ENCODE peak calls at places on chromosomes 2 and 18, in seven cellular contexts. X is K562, T is HCT116, W is GM12878, U is endothelial cell of umbilical vein, V is HepG2, N is H1. F is an unnamed sample.

GRCh38 chr2:197571622-197572271 is 55.9 kb downstream of the MOB4 start:
- DNase-seq in X (no peak), T (no peak), W (no peak), U (no peak), V (peak), N (no peak), F (no peak)

GRCh38 chr2:209864716-209865295 is 93.2 kb downstream of the UNC80 start:
- DNase-seq in X (no peak), T (no peak), W (no peak), U (no peak), V (no peak), N (peak), F (no peak)

GRCh38 chr2:127634066-127634617 is 11.8 kb upstream of the GPR17 start:
- DNase-seq in X (no peak), T (no peak), W (no peak), U (no peak), V (no peak), N (no peak), F (no peak)

GRCh38 chr2:128681351-128681906 is 362.8 kb upstream of the HS6ST1 start:
- DNase-seq in X (no peak), T (no peak), W (no peak), U (no peak), V (no peak), N (no peak), F (no peak)

GRCh38 chr2:1663621-1664020 is 80.7 kb downstream of the PXDN start:
- DNase-seq in X (no peak), T (no peak), W (no peak), U (no peak), V (no peak), N (no peak), F (no peak)

GRCh38 chr18:63365909-63366269 is 1.1 kb downstream of the KDSR start:
- DNase-seq in X (peak), T (no peak), W (no peak), U (no peak), V (no peak), N (no peak), F (no peak)

GRCh38 chr18:35282353-35282752 is 7.7 kb downstream of the ZSCAN30 start:
- DNase-seq in X (no peak), T (no peak), W (no peak), U (peak), V (peak), N (no peak), F (no peak)

GRCh38 chr2:7736646-7737305 is 819.6 kb downstream of the RNF144A start:
- DNase-seq in X (no peak), T (no peak), W (no peak), U (no peak), V (no peak), N (no peak), F (no peak)

GRCh38 chr2:186881644-186882043 is 32.7 kb upstream of the ZSWIM2 start:
- DNase-seq in X (no peak), T (no peak), W (no peak), U (no peak), V (no peak), N (no peak), F (no peak)

GRCh38 chr18:40473221-40473620 is 1481.8 kb upstream of the PIK3C3 start:
- DNase-seq in X (no peak), T (no peak), W (no peak), U (no peak), V (no peak), N (no peak), F (no peak)

GRCh38 chr2:95331606-95332005 is 34.5 kb downstream of the KCNIP3 start:
- DNase-seq in X (no peak), T (no peak), W (no peak), U (no peak), V (no peak), N (no peak), F (no peak)

GRCh38 chr2:34244195-34244594 is 645.1 kb upstream of the FAM98A start:
- DNase-seq in X (no peak), T (no peak), W (no peak), U (no peak), V (no peak), N (no peak), F (no peak)

GRCh38 chr2:34241905-34242740 is 643.0 kb upstream of the FAM98A start:
- DNase-seq in X (no peak), T (no peak), W (no peak), U (no peak), V (no peak), N (no peak), F (no peak)

GRCh38 chr2:34242741-34243123 is 643.6 kb upstream of the FAM98A start:
- DNase-seq in X (no peak), T (no peak), W (no peak), U (no peak), V (no peak), N (no peak), F (no peak)
- TF ChIP-seq POLR2AphosphoS5 in X (no peak), T (no peak), W (no peak), U (no peak), V (no peak), N (no peak), F (no peak)

GRCh38 chr2:133658020-133658903 is 90.0 kb upstream of the NCKAP5 start:
- DNase-seq in X (no peak), T (no peak), W (no peak), U (peak), V (no peak), N (no peak), F (no peak)

GRCh38 chr2:133655565-133656113 is 87.4 kb upstream of the NCKAP5 start:
- DNase-seq in X (no peak), T (no peak), W (no peak), U (no peak), V (no peak), N (no peak), F (no peak)

GRCh38 chr2:133660511-133660910 is 92.2 kb upstream of the NCKAP5 start:
- DNase-seq in X (no peak), T (no peak), W (no peak), U (no peak), V (no peak), N (no peak), F (no peak)

GRCh38 chr2:133653116-133653515 is 84.9 kb upstream of the NCKAP5 start:
- DNase-seq in X (no peak), T (no peak), W (no peak), U (no peak), V (no peak), N (no peak), F (no peak)

DNA sequence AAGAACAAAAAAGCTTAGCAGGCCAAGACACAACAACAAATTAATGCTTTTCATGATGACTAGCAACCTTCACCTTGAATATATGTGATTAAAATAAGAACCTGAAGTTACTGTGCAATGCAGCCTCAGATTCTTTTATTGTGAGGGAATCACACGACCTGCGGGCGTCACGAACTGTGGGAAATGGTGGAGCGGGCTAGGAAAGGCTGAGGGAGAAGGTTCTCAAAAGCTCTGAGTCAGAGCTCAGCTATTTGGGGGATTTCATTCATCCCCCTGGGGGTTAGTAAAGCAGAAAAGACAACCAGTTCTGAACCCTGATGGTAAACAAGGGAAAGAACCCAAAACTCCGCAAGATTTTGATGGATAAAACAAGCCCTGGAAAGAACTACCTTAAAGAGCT is 89.3 kb upstream of the NCKAP5 start:
- DNase-seq in X (no peak), T (no peak), W (no peak), U (no peak), V (no peak), N (no peak), F (no peak)
- H3K9ac ChIP-seq in X (no peak), T (no peak), W (no peak), U (no peak), V (no peak), N (no peak), F (no peak)

GRCh38 chr2:24343225-24343882 is 17.0 kb downstream of the ITSN2 start:
- DNase-seq in X (no peak), T (no peak), W (no peak), U (peak), V (no peak), N (no peak), F (no peak)

GRCh38 chr2:24342110-24342910 is 18.0 kb downstream of the ITSN2 start:
- DNase-seq in X (no peak), T (no peak), W (peak), U (no peak), V (no peak), N (no peak), F (no peak)

GRCh38 chr2:24349097-24349496 is 11.2 kb downstream of the ITSN2 start:
- DNase-seq in X (no peak), T (no peak), W (no peak), U (no peak), V (no peak), N (no peak), F (no peak)

GRCh38 chr2:24350826-24351626 is 9.3 kb downstream of the ITSN2 start:
- DNase-seq in X (no peak), T (no peak), W (no peak), U (no peak), V (no peak), N (no peak), F (no peak)

GRCh38 chr2:24345937-24346336 is 14.4 kb downstream of the ITSN2 start:
- DNase-seq in X (no peak), T (no peak), W (no peak), U (no peak), V (peak), N (no peak), F (no peak)
- TF ChIP-seq EZH2 in X (no peak), T (no peak), W (no peak), U (no peak), V (no peak), N (no peak), F (no peak)

GRCh38 chr2:211829725-211830124 is 708.9 kb downstream of the ERBB4 start:
- DNase-seq in X (no peak), T (no peak), W (no peak), U (no peak), V (no peak), N (no peak), F (no peak)

GRCh38 chr2:211833582-211834279 is 704.9 kb downstream of the ERBB4 start:
- DNase-seq in X (no peak), T (no peak), W (no peak), U (no peak), V (no peak), N (no peak), F (no peak)

GRCh38 chr2:211836409-211836808 is 702.2 kb downstream of the ERBB4 start:
- DNase-seq in X (no peak), T (no peak), W (no peak), U (no peak), V (no peak), N (no peak), F (no peak)

GRCh38 chr2:211837706-211838105 is 700.9 kb downstream of the ERBB4 start:
- DNase-seq in X (no peak), T (no peak), W (no peak), U (no peak), V (no peak), N (no peak), F (no peak)

GRCh38 chr2:211835695-211836094 is 702.9 kb downstream of the ERBB4 start:
- DNase-seq in X (no peak), T (no peak), W (no peak), U (no peak), V (no peak), N (no peak), F (no peak)
- TF ChIP-seq POLR2AphosphoS5 in X (no peak), T (no peak), W (no peak), U (no peak), V (no peak), N (no peak), F (no peak)

GRCh38 chr18:4134691-4135090 is 320.4 kb downstream of the DLGAP1 start:
- DNase-seq in X (no peak), T (no peak), W (no peak), U (no peak), V (no peak), N (no peak), F (peak)
- H3K9ac ChIP-seq in X (no peak), T (no peak), W (no peak), U (no peak), V (no peak), N (no peak), F (no peak)

GRCh38 chr2:118851650-118852049 is 4.2 kb upstream of the EN1 start:
- DNase-seq in X (no peak), T (no peak), W (no peak), U (no peak), V (no peak), N (no peak), F (no peak)

GRCh38 chr2:118850901-118851268 is 3.4 kb upstream of the EN1 start:
- DNase-seq in X (no peak), T (no peak), W (no peak), U (no peak), V (no peak), N (no peak), F (no peak)

GRCh38 chr2:118853129-118853640 is 5.7 kb upstream of the EN1 start:
- DNase-seq in X (no peak), T (no peak), W (no peak), U (no peak), V (no peak), N (no peak), F (no peak)

GRCh38 chr2:118853647-118854367 is 6.4 kb upstream of the EN1 start:
- DNase-seq in X (no peak), T (no peak), W (no peak), U (no peak), V (no peak), N (no peak), F (no peak)

DNA sequence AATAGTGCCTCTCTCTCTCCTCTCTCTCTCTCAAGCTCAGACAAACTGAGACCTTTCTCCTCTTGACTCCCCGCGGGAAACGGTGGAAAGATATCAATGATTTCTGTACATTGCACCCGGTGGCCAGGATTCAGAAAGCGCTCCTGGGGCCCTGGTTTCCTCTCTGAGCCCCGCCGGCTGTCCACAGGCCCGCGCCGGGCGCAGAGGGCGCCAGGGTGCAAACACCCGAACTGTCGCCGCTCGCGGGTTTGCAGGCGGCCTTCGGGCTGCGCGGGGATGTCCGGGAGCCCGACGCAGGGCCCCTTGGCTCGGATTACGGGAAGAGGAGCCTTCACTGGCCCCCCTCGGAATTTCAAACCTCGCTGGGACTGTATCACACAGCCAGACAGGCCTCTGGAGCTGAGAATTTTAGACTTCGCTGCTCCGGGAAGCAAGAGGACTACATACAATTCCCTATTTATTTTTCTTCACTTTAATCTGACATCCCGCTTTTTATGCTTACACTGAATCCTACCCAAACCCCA is 5.2 kb upstream of the EN1 start:
- DNase-seq in X (no peak), T (no peak), W (no peak), U (no peak), V (no peak), N (no peak), F (no peak)
- TF ChIP-seq EZH2 in X (no peak), T (no peak), W (no peak), U (peak), V (peak), N (peak), F (peak)

F was measured in SK-N-MC.